ENCODE peak calls at places on chromosomes 11 and 22, in five cellular contexts. X is AG04449, J is GM06990, H is neural progenitor cell, W is psoas muscle. G is an unnamed sample.

GRCh38 chr22:42976131-42976530 is 38.8 kb downstream of the PACSIN2 start:
- DNase-seq in X (no peak), J (no peak), H (no peak), W (no peak), G (no peak)

GRCh38 chr22:23828800-23829680 is 9.8 kb downstream of the DERL3 start:
- DNase-seq in X (no peak), J (no peak), H (no peak), W (peak), G (no peak)

GRCh38 chr11:59550368-59550841 is 39.1 kb downstream of the OR4D9 start:
- DNase-seq in X (peak), J (peak), H (peak), W (peak), G (peak)

GRCh38 chr11:118275184-118275583 is 11.1 kb upstream of the MPZL2 start:
- DNase-seq in X (no peak), J (no peak), H (no peak), W (no peak), G (no peak)

GRCh38 chr11:105732611-105733010 is 122.7 kb downstream of the GRIA4 start:
- DNase-seq in X (no peak), J (no peak), H (no peak), W (no peak), G (no peak)

GRCh38 chr11:106695506-106695905 is 322.8 kb downstream of the GUCY1A2 start:
- DNase-seq in X (peak), J (no peak), H (no peak), W (no peak), G (peak)

GRCh38 chr11:75145196-75145971 is 5.5 kb upstream of the SLCO2B1 start:
- DNase-seq in X (no peak), J (no peak), H (no peak), W (no peak), G (no peak)

GRCh38 chr22:44582016-44582415 is 84.0 kb upstream of the RTL6 start:
- DNase-seq in X (no peak), J (no peak), H (no peak), W (no peak), G (no peak)

GRCh38 chr11:90668502-90668901 is 445.7 kb upstream of the CHORDC1 start:
- DNase-seq in X (no peak), J (no peak), H (no peak), W (no peak), G (no peak)

GRCh38 chr11:117916956-117917355 is 12.2 kb downstream of the TMPRSS13 start:
- DNase-seq in X (no peak), J (no peak), H (no peak), W (no peak), G (no peak)

GRCh38 chr22:22020425-22020852 is 37.9 kb upstream of the TOP3B start:
- DNase-seq in X (no peak), J (no peak), H (no peak), W (no peak), G (no peak)

GRCh38 chr22:22021160-22021750 is 38.7 kb upstream of the TOP3B start:
- DNase-seq in X (no peak), J (no peak), H (no peak), W (no peak), G (no peak)

GRCh38 chr22:22022255-22022840 is 39.8 kb upstream of the TOP3B start:
- DNase-seq in X (no peak), J (no peak), H (no peak), W (no peak), G (no peak)

GRCh38 chr22:22018825-22019658 is 36.5 kb upstream of the TOP3B start:
- DNase-seq in X (no peak), J (no peak), H (no peak), W (no peak), G (no peak)

DNA sequence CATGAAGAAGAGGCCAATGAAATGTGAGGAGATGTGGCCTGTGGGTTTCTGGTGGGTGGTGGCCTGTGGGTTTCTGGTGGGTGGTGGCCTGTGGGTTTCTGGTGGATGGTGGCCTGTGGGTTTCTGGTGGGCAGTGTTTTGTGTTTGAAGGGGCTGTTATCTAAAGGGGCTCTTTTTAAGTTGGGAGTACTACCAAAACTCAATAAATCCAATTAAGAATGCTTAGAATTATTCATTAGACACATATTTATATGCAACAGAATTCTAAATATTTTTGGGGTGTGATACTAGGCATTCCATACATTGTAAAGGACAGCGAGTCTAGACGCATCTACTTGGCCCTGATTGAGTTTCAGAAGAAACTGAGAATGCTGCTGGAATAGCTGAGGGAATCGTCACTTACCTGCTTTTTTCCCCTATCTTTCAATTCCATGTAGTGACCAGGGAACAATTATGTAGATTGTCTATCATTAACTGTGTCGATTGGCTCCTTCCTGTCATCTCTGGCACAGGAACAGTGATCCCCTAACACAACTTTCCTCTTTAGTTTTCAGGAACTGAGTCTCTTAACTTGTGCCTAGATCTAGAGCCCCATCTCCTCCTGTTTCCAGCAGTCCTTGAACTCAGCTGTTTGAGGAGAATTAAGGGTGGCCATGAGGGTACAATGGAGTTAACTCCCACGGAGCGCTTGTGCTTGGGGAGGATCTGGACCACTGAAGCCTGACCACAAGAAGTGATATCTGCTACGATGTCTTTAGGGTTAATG is 37.3 kb upstream of the TOP3B start:
- DNase-seq in X (no peak), J (no peak), H (no peak), W (no peak), G (no peak)
- H3K4me3 ChIP-seq in X (no peak), J (no peak), H (no peak), W (no peak), G (no peak)

GRCh38 chr11:8375932-8376331 is 112.3 kb upstream of the LMO1 start:
- DNase-seq in X (no peak), J (no peak), H (peak), W (no peak), G (no peak)
- H3K4me3 ChIP-seq in X (no peak), J (no peak), H (no peak), W (no peak), G (no peak)

DNA sequence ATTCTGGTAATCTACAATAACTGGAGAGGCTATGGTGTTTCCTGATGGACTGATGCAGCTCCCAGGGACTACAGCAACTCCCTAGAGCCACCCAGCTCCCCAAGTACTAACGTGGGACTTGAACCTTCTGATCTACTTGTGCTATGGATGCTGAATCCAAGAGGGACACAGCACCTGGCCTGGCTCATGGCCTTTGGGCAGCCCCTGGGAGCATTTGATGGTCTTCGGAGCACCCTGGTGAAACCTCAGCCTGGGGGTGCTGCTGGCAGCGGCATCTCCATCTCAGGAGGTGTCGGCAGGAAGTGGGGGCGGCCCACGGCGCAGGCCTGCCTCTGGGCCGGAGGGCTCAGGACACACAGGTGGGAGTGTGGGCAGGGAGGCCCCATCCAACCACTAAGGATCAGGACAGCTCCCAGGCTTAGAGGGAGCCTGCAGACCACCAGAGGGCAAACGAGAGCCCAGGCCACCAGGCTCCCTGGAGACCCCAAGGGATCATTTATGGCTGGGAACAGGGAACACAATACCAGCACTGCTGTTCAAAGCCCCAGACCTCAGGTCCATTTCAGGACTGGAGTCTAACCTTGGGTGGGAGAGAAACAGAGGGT is 8.7 kb downstream of the EHD1 start:
- DNase-seq in X (no peak), J (no peak), H (peak), W (no peak), G (no peak)
- H3K4me3 ChIP-seq in X (no peak), J (peak), H (no peak), W (peak), G (no peak)

GRCh38 chr11:87039371-87039770 is 1.6 kb downstream of the TMEM135 start:
- DNase-seq in X (no peak), J (no peak), H (no peak), W (no peak), G (no peak)
- H3K4me3 ChIP-seq in X (peak), J (no peak), H (peak), W (peak), G (peak)

GRCh38 chr22:37420656-37421467 is 6.4 kb downstream of the ELFN2 start:
- DNase-seq in X (no peak), J (no peak), H (no peak), W (no peak), G (no peak)

GRCh38 chr22:37419916-37420655 is 7.2 kb downstream of the ELFN2 start:
- DNase-seq in X (no peak), J (no peak), H (peak), W (no peak), G (no peak)

GRCh38 chr22:37418627-37419369 is 8.5 kb downstream of the ELFN2 start:
- DNase-seq in X (no peak), J (no peak), H (peak), W (no peak), G (no peak)

GRCh38 chr22:37417737-37418348 is 9.4 kb downstream of the ELFN2 start:
- DNase-seq in X (no peak), J (no peak), H (no peak), W (no peak), G (no peak)

GRCh38 chr22:37419370-37419915 is 7.8 kb downstream of the ELFN2 start:
- DNase-seq in X (no peak), J (no peak), H (no peak), W (no peak), G (no peak)
- H3K4me3 ChIP-seq in X (peak), J (no peak), H (peak), W (peak), G (peak)

GRCh38 chr11:86952933-86953637 is 2.1 kb downstream of the FZD4 start:
- DNase-seq in X (no peak), J (no peak), H (no peak), W (no peak), G (no peak)
- H3K4me3 ChIP-seq in X (no peak), J (no peak), H (no peak), W (peak), G (peak)

GRCh38 chr11:64035581-64035980 is at the start of gene FLRT1:
- DNase-seq in X (no peak), J (no peak), H (peak), W (no peak), G (no peak)

GRCh38 chr11:64034411-64034811 is 1.3 kb upstream of the FLRT1 start:
- DNase-seq in X (no peak), J (no peak), H (peak), W (no peak), G (no peak)

GRCh38 chr11:64037027-64037633 is 1.4 kb downstream of the FLRT1 start:
- DNase-seq in X (no peak), J (no peak), H (peak), W (no peak), G (no peak)

GRCh38 chr11:64036081-64037026 is 623 bp downstream of the FLRT1 start:
- DNase-seq in X (no peak), J (no peak), H (peak), W (peak), G (no peak)

GRCh38 chr11:64035081-64035524 is 628 bp upstream of the FLRT1 start:
- DNase-seq in X (no peak), J (no peak), H (no peak), W (no peak), G (no peak)
- H3K4me3 ChIP-seq in X (peak), J (no peak), H (peak), W (peak), G (peak)

GRCh38 chr11:124716596-124716995 is 23.1 kb upstream of the NRGN start:
- DNase-seq in X (no peak), J (no peak), H (no peak), W (no peak), G (no peak)
- H3K4me3 ChIP-seq in X (no peak), J (no peak), H (no peak), W (no peak), G (no peak)

GRCh38 chr11:95923441-95923729 is 522 bp downstream of the MTMR2 start:
- DNase-seq in X (no peak), J (no peak), H (no peak), W (no peak), G (no peak)

GRCh38 chr11:95923730-95924413 is at the start of gene MTMR2:
- DNase-seq in X (no peak), J (peak), H (peak), W (peak), G (peak)

GRCh38 chr11:95924414-95924760 is 480 bp upstream of the MTMR2 start:
- DNase-seq in X (no peak), J (peak), H (no peak), W (no peak), G (no peak)

GRCh38 chr11:95926714-95927113 is 2.8 kb upstream of the MTMR2 start:
- DNase-seq in X (no peak), J (no peak), H (no peak), W (no peak), G (no peak)

DNA sequence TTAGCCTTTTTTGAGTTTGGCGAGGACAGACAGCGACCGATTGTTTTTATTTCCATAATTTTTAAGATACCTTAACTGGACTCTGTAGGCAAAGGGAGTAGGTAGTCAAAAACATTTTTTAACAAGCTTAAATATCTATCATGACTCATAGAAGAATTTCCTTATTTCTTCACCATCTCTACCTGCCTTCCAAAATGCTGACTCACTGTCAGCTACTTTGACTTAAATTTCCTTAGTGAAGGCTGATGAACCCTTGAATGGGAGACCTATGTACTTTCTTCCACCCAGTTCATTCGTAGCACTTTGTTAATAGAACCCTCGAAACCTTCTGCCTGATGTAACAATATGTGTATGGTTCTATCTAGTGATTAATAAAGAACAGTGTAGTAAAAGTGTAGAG is 1.1 kb upstream of the MTMR2 start:
- DNase-seq in X (no peak), J (no peak), H (peak), W (no peak), G (no peak)
- H3K4me3 ChIP-seq in X (peak), J (peak), H (peak), W (peak), G (peak)

GRCh38 chr11:46243796-46244109 is 33.7 kb upstream of the CREB3L1 start:
- DNase-seq in X (no peak), J (no peak), H (no peak), W (no peak), G (no peak)
- H3K4me3 ChIP-seq in X (peak), J (peak), H (peak), W (peak), G (peak)